ENCODE peak calls at places on chromosomes 5 and 9, in eight cellular contexts. K is GM12878, Q is HepG2, R is upper lobe of left lung, P is HCT116, W is Panc1, U is GM23338, C is K562. J is an unnamed sample.

GRCh38 chr5:64921386-64921785 is 152.7 kb downstream of the CWC27 start:
- ATAC-seq in K (no peak), Q (no peak), R (no peak), P (no peak), W (no peak), U (no peak), C (no peak), J (no peak)

GRCh38 chr9:107394264-107394663 is 95.3 kb downstream of the KLF4 start:
- ATAC-seq in K (no peak), Q (no peak), R (peak), P (no peak), W (no peak), U (no peak), C (no peak), J (peak)

GRCh38 chr9:114697951-114698351 is 16.0 kb upstream of the TEX48 start:
- ATAC-seq in K (peak), Q (no peak), R (no peak), P (no peak), W (no peak), U (no peak), C (no peak), J (no peak)

GRCh38 chr9:2630158-2630557 is 8.6 kb downstream of the VLDLR start:
- ATAC-seq in K (no peak), Q (no peak), R (no peak), P (no peak), W (no peak), U (no peak), C (no peak), J (no peak)

GRCh38 chr9:117622347-117622746 is 81.9 kb upstream of the TLR4 start:
- ATAC-seq in K (no peak), Q (no peak), R (no peak), P (no peak), W (no peak), U (no peak), C (no peak), J (no peak)

GRCh38 chr9:20373263-20373662 is 249.0 kb downstream of the MLLT3 start:
- ATAC-seq in K (peak), Q (no peak), R (no peak), P (no peak), W (no peak), U (no peak), C (no peak), J (no peak)

GRCh38 chr9:83258521-83258920 is 195.6 kb upstream of the RASEF start:
- ATAC-seq in K (no peak), Q (no peak), R (no peak), P (no peak), W (no peak), U (no peak), C (no peak), J (no peak)

GRCh38 chr9:20111173-20111843 is 322.5 kb upstream of the SLC24A2 start:
- ATAC-seq in K (no peak), Q (no peak), R (no peak), P (no peak), W (no peak), U (peak), C (no peak), J (no peak)

GRCh38 chr5:88786789-88787188 is 96.2 kb downstream of the MEF2C start:
- ATAC-seq in K (peak), Q (no peak), R (no peak), P (no peak), W (no peak), U (no peak), C (no peak), J (no peak)

GRCh38 chr9:89715318-89715858 is 110.6 kb downstream of the GADD45G start:
- ATAC-seq in K (no peak), Q (no peak), R (no peak), P (no peak), W (no peak), U (no peak), C (no peak), J (no peak)

GRCh38 chr9:21002040-21002439 is 29.4 kb downstream of the HACD4 start:
- ATAC-seq in K (no peak), Q (no peak), R (no peak), P (no peak), W (no peak), U (no peak), C (no peak), J (no peak)

GRCh38 chr5:167639761-167640160 is 651.7 kb upstream of the WWC1 start:
- ATAC-seq in K (no peak), Q (no peak), R (no peak), P (no peak), W (no peak), U (no peak), C (no peak), J (no peak)

GRCh38 chr5:2727620-2728019 is 23.9 kb downstream of the IRX2 start:
- ATAC-seq in K (no peak), Q (no peak), R (no peak), P (no peak), W (no peak), U (no peak), C (no peak), J (no peak)

GRCh38 chr5:143682221-143682620 is 129.7 kb upstream of the HMHB1 start:
- ATAC-seq in K (no peak), Q (peak), R (no peak), P (no peak), W (no peak), U (no peak), C (no peak), J (no peak)

GRCh38 chr5:128196791-128197190 is 113.2 kb downstream of the SLC12A2 start:
- ATAC-seq in K (no peak), Q (no peak), R (no peak), P (no peak), W (no peak), U (no peak), C (no peak), J (no peak)

GRCh38 chr5:170623576-170624181 is 119.9 kb downstream of the KCNIP1 start:
- ATAC-seq in K (peak), Q (peak), R (peak), P (peak), W (peak), U (peak), C (peak), J (no peak)

GRCh38 chr9:92561374-92562329 is 25.9 kb upstream of the ECM2 start:
- ATAC-seq in K (no peak), Q (no peak), R (peak), P (no peak), W (no peak), U (no peak), C (no peak), J (no peak)

GRCh38 chr9:129888809-129889460 is 53.7 kb downstream of the USP20 start:
- ATAC-seq in K (peak), Q (no peak), R (no peak), P (no peak), W (no peak), U (no peak), C (no peak), J (no peak)

GRCh38 chr9:101580076-101580475 is 14.7 kb downstream of the PPP3R2 start:
- ATAC-seq in K (no peak), Q (no peak), R (peak), P (no peak), W (no peak), U (no peak), C (no peak), J (no peak)

GRCh38 chr5:135953850-135954249 is 933 bp downstream of the LECT2 start:
- ATAC-seq in K (no peak), Q (no peak), R (no peak), P (no peak), W (no peak), U (no peak), C (no peak), J (no peak)

GRCh38 chr5:126970517-126971017 is 59.8 kb downstream of the MARCHF3 start:
- ATAC-seq in K (no peak), Q (no peak), R (peak), P (no peak), W (no peak), U (no peak), C (peak), J (no peak)

GRCh38 chr9:74856997-74857396 is 30.7 kb downstream of the TRPM6 start:
- ATAC-seq in K (no peak), Q (no peak), R (no peak), P (no peak), W (no peak), U (no peak), C (no peak), J (no peak)

GRCh38 chr5:58706746-58707145 is 123.9 kb downstream of the RAB3C start:
- ATAC-seq in K (no peak), Q (no peak), R (no peak), P (no peak), W (no peak), U (no peak), C (no peak), J (no peak)

GRCh38 chr5:14143509-14143842 is 334 bp downstream of the TRIO start:
- ATAC-seq in K (no peak), Q (no peak), R (no peak), P (peak), W (peak), U (no peak), C (no peak), J (peak)

GRCh38 chr9:114678130-114678529 is 3.9 kb downstream of the TEX48 start:
- ATAC-seq in K (no peak), Q (no peak), R (no peak), P (no peak), W (no peak), U (no peak), C (no peak), J (no peak)

GRCh38 chr5:84783003-84783402 is 398.3 kb upstream of the EDIL3 start:
- ATAC-seq in K (peak), Q (no peak), R (no peak), P (no peak), W (no peak), U (no peak), C (no peak), J (no peak)

GRCh38 chr5:81335946-81336345 is 34.6 kb downstream of the ZCCHC9 start:
- ATAC-seq in K (no peak), Q (no peak), R (no peak), P (no peak), W (no peak), U (no peak), C (no peak), J (no peak)

GRCh38 chr5:177980776-177981175 is 15.3 kb downstream of the PROP1 start:
- ATAC-seq in K (no peak), Q (no peak), R (no peak), P (no peak), W (peak), U (peak), C (no peak), J (no peak)

GRCh38 chr9:105359899-105360298 is 87.9 kb upstream of the FSD1L start:
- ATAC-seq in K (peak), Q (no peak), R (no peak), P (peak), W (no peak), U (no peak), C (no peak), J (no peak)

GRCh38 chr9:124934290-124934689 is 6.6 kb downstream of the GOLGA1 start:
- ATAC-seq in K (peak), Q (no peak), R (no peak), P (no peak), W (no peak), U (no peak), C (no peak), J (no peak)

GRCh38 chr5:68187268-68188055 is 28.1 kb upstream of the PIK3R1 start:
- ATAC-seq in K (no peak), Q (no peak), R (peak), P (no peak), W (no peak), U (peak), C (peak), J (peak)

GRCh38 chr5:109901628-109901981 is 211.9 kb downstream of the MAN2A1 start:
- ATAC-seq in K (no peak), Q (peak), R (no peak), P (no peak), W (no peak), U (no peak), C (no peak), J (no peak)

GRCh38 chr9:14942037-14942436 is 31.8 kb upstream of the FREM1 start:
- ATAC-seq in K (no peak), Q (no peak), R (peak), P (no peak), W (no peak), U (no peak), C (no peak), J (peak)

GRCh38 chr5:128339585-128339984 is 198.5 kb downstream of the FBN2 start:
- ATAC-seq in K (peak), Q (no peak), R (no peak), P (no peak), W (no peak), U (no peak), C (no peak), J (no peak)

GRCh38 chr9:123679330-123679987 is 250.5 kb downstream of the DENND1A start:
- ATAC-seq in K (peak), Q (peak), R (no peak), P (no peak), W (no peak), U (no peak), C (no peak), J (no peak)

GRCh38 chr5:133041910-133042309 is 9.9 kb upstream of the HSPA4 start:
- ATAC-seq in K (no peak), Q (no peak), R (no peak), P (peak), W (peak), U (peak), C (no peak), J (no peak)

GRCh38 chr5:5658226-5658625 is 235.7 kb downstream of the ICE1 start:
- ATAC-seq in K (peak), Q (no peak), R (peak), P (no peak), W (no peak), U (no peak), C (no peak), J (peak)
- TF ChIP-seq POLR2AphosphoS5 in K (no peak), Q (no peak), R (no peak), P (no peak), W (no peak), U (no peak), C (no peak), J (peak)

GRCh38 chr9:15967068-15967467 is 414.2 kb downstream of the CCDC171 start:
- ATAC-seq in K (no peak), Q (no peak), R (no peak), P (no peak), W (no peak), U (peak), C (no peak), J (no peak)

GRCh38 chr9:15961217-15961616 is 408.4 kb downstream of the CCDC171 start:
- ATAC-seq in K (no peak), Q (no peak), R (no peak), P (no peak), W (no peak), U (no peak), C (no peak), J (no peak)

GRCh38 chr9:15965246-15965745 is 412.5 kb downstream of the CCDC171 start:
- ATAC-seq in K (peak), Q (no peak), R (no peak), P (no peak), W (no peak), U (no peak), C (no peak), J (no peak)

DNA sequence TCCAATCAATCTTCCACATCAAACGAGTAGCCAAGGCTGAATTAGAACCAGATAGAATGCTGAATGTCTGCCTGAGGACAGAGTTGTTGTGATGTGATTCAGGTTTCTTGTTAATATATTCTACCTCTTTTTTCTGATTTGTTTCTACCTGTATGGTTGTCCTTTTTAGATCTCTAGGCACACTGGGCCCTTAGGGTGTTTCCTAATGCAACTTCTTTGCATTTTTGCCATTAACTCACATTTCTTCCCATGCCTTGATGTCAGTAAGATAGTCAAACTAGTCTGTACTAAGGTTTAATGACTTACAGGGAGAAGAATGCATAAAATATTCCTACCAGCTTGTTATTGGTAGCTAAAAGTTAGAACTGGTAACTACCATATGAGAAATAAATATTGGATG is 413.6 kb downstream of the CCDC171 start:
- ATAC-seq in K (no peak), Q (no peak), R (no peak), P (no peak), W (no peak), U (no peak), C (no peak), J (no peak)
- TF ChIP-seq POLR2AphosphoS5 in K (no peak), Q (no peak), R (no peak), P (no peak), W (no peak), U (no peak), C (no peak), J (no peak)

GRCh38 chr9:96149881-96150280 is 152.1 kb downstream of the HSD17B3 start:
- ATAC-seq in K (peak), Q (no peak), R (no peak), P (no peak), W (no peak), U (no peak), C (no peak), J (no peak)

GRCh38 chr9:96152550-96152949 is 149.4 kb downstream of the HSD17B3 start:
- ATAC-seq in K (no peak), Q (no peak), R (no peak), P (no peak), W (no peak), U (no peak), C (no peak), J (no peak)

GRCh38 chr9:96149142-96149541 is 152.8 kb downstream of the HSD17B3 start:
- ATAC-seq in K (no peak), Q (no peak), R (peak), P (no peak), W (no peak), U (no peak), C (no peak), J (peak)

GRCh38 chr9:96148634-96149138 is 153.3 kb downstream of the HSD17B3 start:
- ATAC-seq in K (no peak), Q (no peak), R (peak), P (no peak), W (no peak), U (no peak), C (no peak), J (peak)

DNA sequence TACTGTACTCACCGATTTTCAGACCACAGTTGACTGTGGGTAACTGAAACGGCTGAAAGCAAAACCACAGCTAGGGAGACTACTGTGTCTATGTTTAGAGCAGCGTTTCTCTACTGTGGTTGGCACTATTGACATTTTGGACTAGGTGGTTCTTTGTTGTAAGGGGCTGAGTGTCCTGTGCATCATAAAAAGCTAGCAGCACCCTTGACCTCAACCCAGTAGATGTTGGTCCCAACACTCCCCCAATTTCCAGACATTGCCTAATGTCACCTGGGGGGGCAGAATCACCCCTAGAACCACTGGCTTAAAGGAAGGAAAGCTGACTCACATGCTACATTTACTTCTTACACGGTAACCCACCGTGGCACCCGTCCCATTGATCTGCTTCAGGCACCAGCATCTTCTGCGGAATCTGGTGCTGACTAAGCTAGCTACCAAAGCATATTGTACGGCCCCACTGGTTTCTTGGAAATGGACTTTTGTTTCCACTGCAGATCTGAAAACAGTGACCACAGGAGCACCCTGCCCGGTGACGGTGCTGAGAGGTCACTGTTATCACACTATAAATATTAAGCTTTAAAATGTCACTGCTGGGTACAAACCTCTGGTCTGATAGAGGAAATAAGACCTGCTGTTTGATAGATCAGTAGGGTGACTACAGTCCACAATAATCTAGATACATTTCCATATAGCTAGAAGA is 151.5 kb downstream of the HSD17B3 start:
- ATAC-seq in K (peak), Q (no peak), R (no peak), P (no peak), W (no peak), U (no peak), C (no peak), J (no peak)
- TF ChIP-seq POLR2AphosphoS5 in K (no peak), Q (no peak), R (no peak), P (no peak), W (no peak), U (no peak), C (no peak), J (no peak)

GRCh38 chr5:78972654-78973428 is 12.3 kb downstream of the ARSB start:
- ATAC-seq in K (no peak), Q (no peak), R (peak), P (no peak), W (no peak), U (no peak), C (no peak), J (no peak)
- TF ChIP-seq POLR2AphosphoS5 in K (no peak), Q (no peak), R (no peak), P (no peak), W (no peak), U (no peak), C (no peak), J (peak)

DNA sequence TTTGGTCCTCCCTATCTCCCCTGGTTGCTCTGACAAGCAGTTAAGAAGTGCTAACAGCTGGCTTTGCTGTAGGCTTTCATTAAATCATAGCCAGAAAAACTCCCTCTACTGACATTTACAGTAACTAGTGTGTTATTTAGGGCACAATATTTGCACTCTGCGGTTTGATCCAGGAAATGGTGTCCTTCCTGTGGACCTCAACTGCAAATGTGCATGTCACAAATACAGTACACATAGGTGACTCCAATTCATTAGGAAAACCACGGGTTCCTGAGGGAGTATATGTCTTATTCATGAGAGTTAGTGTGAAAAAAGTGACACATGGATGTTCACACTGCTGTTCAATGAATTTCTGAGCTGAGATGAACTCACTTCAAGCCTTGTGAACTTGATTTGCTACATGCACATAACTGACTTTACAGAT is 281.6 kb downstream of the EFNA5 start:
- ATAC-seq in K (peak), Q (no peak), R (peak), P (peak), W (peak), U (no peak), C (no peak), J (no peak)
- TF ChIP-seq POLR2AphosphoS5 in K (no peak), Q (no peak), R (no peak), P (no peak), W (peak), U (no peak), C (no peak), J (no peak)

GRCh38 chr5:150409638-150410523 is 2.8 kb downstream of the CD74 start:
- ATAC-seq in K (peak), Q (peak), R (peak), P (peak), W (peak), U (peak), C (peak), J (peak)
- TF ChIP-seq POLR2AphosphoS5 in K (peak), Q (no peak), R (peak), P (no peak), W (no peak), U (no peak), C (no peak), J (no peak)